ENCODE peak calls at places on chromosomes 3 and 15, in five cellular contexts. One of them, this sample, is unnamed.

GRCh38 chr3:11350374-11350773 is 78.2 kb downstream of the ATG7 start:
- DNase-seq in A549: peak
- DNase-seq in spleen: no peak
- DNase-seq in transverse colon: no peak
- DNase-seq in Peyer's patch: no peak
- DNase-seq in this sample: no peak

GRCh38 chr3:60055765-60056164 is 1005.9 kb upstream of the CFAP20DC start:
- DNase-seq in A549: no peak
- DNase-seq in spleen: no peak
- DNase-seq in transverse colon: no peak
- DNase-seq in Peyer's patch: no peak
- DNase-seq in this sample: no peak

GRCh38 chr15:78907577-78907976 is 34.9 kb downstream of the MORF4L1 start:
- DNase-seq in A549: no peak
- DNase-seq in spleen: no peak
- DNase-seq in transverse colon: no peak
- DNase-seq in Peyer's patch: no peak
- DNase-seq in this sample: no peak

GRCh38 chr3:30904986-30905385 is 10.5 kb upstream of the GADL1 start:
- DNase-seq in A549: no peak
- DNase-seq in spleen: no peak
- DNase-seq in transverse colon: no peak
- DNase-seq in Peyer's patch: no peak
- DNase-seq in this sample: no peak

GRCh38 chr15:88574646-88575045 is 28.2 kb upstream of the DET1 start:
- DNase-seq in A549: no peak
- DNase-seq in spleen: no peak
- DNase-seq in transverse colon: no peak
- DNase-seq in Peyer's patch: no peak
- DNase-seq in this sample: no peak

GRCh38 chr15:32641517-32642059 is at the start of gene SCG5:
- DNase-seq in A549: no peak
- DNase-seq in spleen: no peak
- DNase-seq in transverse colon: peak
- DNase-seq in Peyer's patch: no peak
- DNase-seq in this sample: peak

GRCh38 chr3:172522871-172523818 is at the start of gene TNFSF10:
- DNase-seq in A549: no peak
- DNase-seq in spleen: peak
- DNase-seq in transverse colon: peak
- DNase-seq in Peyer's patch: peak
- DNase-seq in this sample: peak

GRCh38 chr3:37627951-37628620 is 233.6 kb upstream of the CTDSPL start:
- DNase-seq in A549: no peak
- DNase-seq in spleen: no peak
- DNase-seq in transverse colon: no peak
- DNase-seq in Peyer's patch: no peak
- DNase-seq in this sample: no peak

GRCh38 chr3:64599651-64600050 is 88.1 kb downstream of the ADAMTS9 start:
- DNase-seq in A549: no peak
- DNase-seq in spleen: no peak
- DNase-seq in transverse colon: no peak
- DNase-seq in Peyer's patch: no peak
- DNase-seq in this sample: no peak

GRCh38 chr3:127915115-127915936 is at the start of gene KBTBD12:
- DNase-seq in A549: no peak
- DNase-seq in spleen: no peak
- DNase-seq in transverse colon: peak
- DNase-seq in Peyer's patch: no peak
- DNase-seq in this sample: peak

GRCh38 chr3:150738688-150739087 is 24.3 kb downstream of the SIAH2 start:
- DNase-seq in A549: no peak
- DNase-seq in spleen: no peak
- DNase-seq in transverse colon: no peak
- DNase-seq in Peyer's patch: no peak
- DNase-seq in this sample: no peak

GRCh38 chr3:63349583-63350177 is 71.6 kb downstream of the SYNPR start:
- DNase-seq in A549: peak
- DNase-seq in spleen: no peak
- DNase-seq in transverse colon: peak
- DNase-seq in Peyer's patch: no peak
- DNase-seq in this sample: peak

GRCh38 chr3:27670619-27671018 is 51.5 kb downstream of the EOMES start:
- DNase-seq in A549: no peak
- DNase-seq in spleen: no peak
- DNase-seq in transverse colon: no peak
- DNase-seq in Peyer's patch: no peak
- DNase-seq in this sample: no peak

GRCh38 chr3:196524527-196524926 is 9.4 kb upstream of the SMCO1 start:
- DNase-seq in A549: no peak
- DNase-seq in spleen: no peak
- DNase-seq in transverse colon: no peak
- DNase-seq in Peyer's patch: no peak
- DNase-seq in this sample: no peak

GRCh38 chr3:196525141-196525540 is 10.0 kb upstream of the SMCO1 start:
- DNase-seq in A549: no peak
- DNase-seq in spleen: no peak
- DNase-seq in transverse colon: no peak
- DNase-seq in Peyer's patch: no peak
- DNase-seq in this sample: no peak

GRCh38 chr3:196533260-196533681 is 18.1 kb upstream of the SMCO1 start:
- DNase-seq in A549: no peak
- DNase-seq in spleen: no peak
- DNase-seq in transverse colon: no peak
- DNase-seq in Peyer's patch: no peak
- DNase-seq in this sample: no peak

GRCh38 chr3:196531418-196531817 is 16.3 kb upstream of the SMCO1 start:
- DNase-seq in A549: no peak
- DNase-seq in spleen: no peak
- DNase-seq in transverse colon: no peak
- DNase-seq in Peyer's patch: no peak
- DNase-seq in this sample: no peak

GRCh38 chr3:196528639-196529233 is 13.6 kb upstream of the SMCO1 start:
- DNase-seq in A549: peak
- DNase-seq in spleen: peak
- DNase-seq in transverse colon: peak
- DNase-seq in Peyer's patch: peak
- DNase-seq in this sample: peak
- TF ChIP-seq POLR2A in A549: peak
- TF ChIP-seq POLR2A in spleen: no peak
- TF ChIP-seq POLR2A in transverse colon: no peak
- TF ChIP-seq POLR2A in Peyer's patch: no peak
- TF ChIP-seq POLR2A in this sample: peak

GRCh38 chr3:15339001-15339400 is 6.6 kb upstream of the SH3BP5 start:
- DNase-seq in A549: no peak
- DNase-seq in spleen: no peak
- DNase-seq in transverse colon: no peak
- DNase-seq in Peyer's patch: no peak
- DNase-seq in this sample: no peak

GRCh38 chr3:15333957-15334263 is 1.5 kb upstream of the SH3BP5 start:
- DNase-seq in A549: no peak
- DNase-seq in spleen: no peak
- DNase-seq in transverse colon: no peak
- DNase-seq in Peyer's patch: no peak
- DNase-seq in this sample: no peak

GRCh38 chr3:15337963-15338362 is 5.6 kb upstream of the SH3BP5 start:
- DNase-seq in A549: no peak
- DNase-seq in spleen: no peak
- DNase-seq in transverse colon: no peak
- DNase-seq in Peyer's patch: no peak
- DNase-seq in this sample: no peak

GRCh38 chr3:15333099-15333956 is 942 bp upstream of the SH3BP5 start:
- DNase-seq in A549: peak
- DNase-seq in spleen: no peak
- DNase-seq in transverse colon: no peak
- DNase-seq in Peyer's patch: no peak
- DNase-seq in this sample: no peak

DNA sequence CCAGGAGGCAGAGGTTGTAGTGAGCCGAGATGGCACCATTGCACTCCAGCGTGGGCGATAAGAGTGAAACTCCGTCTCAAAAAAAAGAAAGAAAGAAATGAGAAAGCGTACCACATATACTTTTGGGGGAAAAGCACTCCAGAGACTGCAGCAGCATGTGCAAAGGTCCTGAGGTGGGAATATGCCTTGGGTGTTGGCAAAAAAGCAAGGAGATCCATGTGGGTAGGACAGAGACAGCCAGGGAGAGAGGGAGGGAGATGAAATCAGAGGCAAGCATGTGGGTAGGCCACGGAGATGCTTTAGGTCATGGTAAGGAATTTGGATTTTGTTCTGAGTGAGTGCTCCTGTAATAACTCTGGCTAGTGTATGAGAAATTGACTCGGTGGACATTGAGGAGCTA is 3.7 kb upstream of the SH3BP5 start:
- DNase-seq in A549: no peak
- DNase-seq in spleen: no peak
- DNase-seq in transverse colon: no peak
- DNase-seq in Peyer's patch: no peak
- DNase-seq in this sample: no peak
- TF ChIP-seq CTCF in A549: no peak
- TF ChIP-seq CTCF in spleen: no peak
- TF ChIP-seq CTCF in transverse colon: no peak
- TF ChIP-seq CTCF in Peyer's patch: no peak
- TF ChIP-seq CTCF in this sample: no peak

GRCh38 chr3:195907730-195908438 is 467 bp downstream of the TNK2 start:
- DNase-seq in A549: peak
- DNase-seq in spleen: peak
- DNase-seq in transverse colon: peak
- DNase-seq in Peyer's patch: peak
- DNase-seq in this sample: peak
- TF ChIP-seq POLR2A in A549: no peak
- TF ChIP-seq POLR2A in spleen: no peak
- TF ChIP-seq POLR2A in transverse colon: no peak
- TF ChIP-seq POLR2A in Peyer's patch: no peak
- TF ChIP-seq POLR2A in this sample: peak

GRCh38 chr3:129604942-129605592 is 1.4 kb downstream of the PLXND1 start:
- DNase-seq in A549: no peak
- DNase-seq in spleen: no peak
- DNase-seq in transverse colon: no peak
- DNase-seq in Peyer's patch: no peak
- DNase-seq in this sample: no peak
- TF ChIP-seq CTCF in A549: no peak
- TF ChIP-seq CTCF in spleen: no peak
- TF ChIP-seq CTCF in transverse colon: no peak
- TF ChIP-seq CTCF in Peyer's patch: no peak
- TF ChIP-seq CTCF in this sample: no peak

This sample was measured in upper lobe of left lung.